ENCODE peak calls at places on chromosomes 11 and 22, in ten cellular contexts. T is MM.1S; Z is pancreas; W is CD4-positive, alpha-beta memory T cell; B is coronary artery; C is PC-3; Y is heart right ventricle; P is CD4-positive, alpha-beta T cell; Q is GM23338; S is OCI-LY7. V is an unnamed sample.

GRCh38 chr11:72773291-72773690 is 20.6 kb downstream of the STARD10 start:
- DNase-seq in T (no peak), Z (peak), W (no peak), B (no peak), C (peak), Y (no peak), P (no peak), Q (no peak), S (no peak), V (peak)

GRCh38 chr11:69680688-69681087 is 5.5 kb upstream of the LTO1 start:
- DNase-seq in T (no peak), Z (no peak), W (no peak), B (no peak), C (no peak), Y (no peak), P (no peak), Q (no peak), S (no peak), V (no peak)

GRCh38 chr11:76612226-76612625 is 58.3 kb downstream of the LRRC32 start:
- DNase-seq in T (no peak), Z (no peak), W (no peak), B (peak), C (no peak), Y (no peak), P (no peak), Q (no peak), S (no peak), V (no peak)

GRCh38 chr11:33515347-33515746 is 185.3 kb downstream of the C11orf91 start:
- DNase-seq in T (no peak), Z (no peak), W (no peak), B (no peak), C (no peak), Y (no peak), P (no peak), Q (no peak), S (peak), V (no peak)

GRCh38 chr22:17578129-17578754 is 14.9 kb downstream of the SLC25A18 start:
- DNase-seq in T (no peak), Z (peak), W (no peak), B (no peak), C (peak), Y (peak), P (no peak), Q (no peak), S (no peak), V (no peak)

GRCh38 chr11:27397619-27398412 is 34.8 kb upstream of the CCDC34 start:
- DNase-seq in T (no peak), Z (no peak), W (no peak), B (no peak), C (no peak), Y (no peak), P (no peak), Q (no peak), S (no peak), V (no peak)

GRCh38 chr22:21928048-21928447 is 24.6 kb downstream of the PPM1F start:
- DNase-seq in T (no peak), Z (no peak), W (no peak), B (no peak), C (no peak), Y (no peak), P (no peak), Q (no peak), S (no peak), V (no peak)

GRCh38 chr11:119111361-119111925 is 4.3 kb downstream of the C2CD2L start:
- DNase-seq in T (no peak), Z (peak), W (no peak), B (no peak), C (no peak), Y (no peak), P (no peak), Q (no peak), S (no peak), V (no peak)

GRCh38 chr11:106076923-106077608 is at the start of gene KBTBD3:
- DNase-seq in T (peak), Z (peak), W (peak), B (peak), C (peak), Y (peak), P (peak), Q (peak), S (peak), V (peak)

GRCh38 chr11:106077609-106078517 is at the start of gene AASDHPPT:
- DNase-seq in T (no peak), Z (no peak), W (no peak), B (no peak), C (peak), Y (no peak), P (no peak), Q (peak), S (peak), V (no peak)

GRCh38 chr11:106086135-106086534 is 8.7 kb downstream of the AASDHPPT start:
- DNase-seq in T (no peak), Z (no peak), W (no peak), B (no peak), C (no peak), Y (no peak), P (no peak), Q (no peak), S (no peak), V (no peak)

GRCh38 chr11:106086850-106087249 is 9.4 kb downstream of the AASDHPPT start:
- DNase-seq in T (no peak), Z (no peak), W (no peak), B (no peak), C (no peak), Y (no peak), P (no peak), Q (no peak), S (no peak), V (no peak)

GRCh38 chr11:106082096-106082495 is 4.6 kb downstream of the AASDHPPT start:
- DNase-seq in T (no peak), Z (no peak), W (no peak), B (no peak), C (no peak), Y (no peak), P (no peak), Q (no peak), S (no peak), V (no peak)
- H3K27ac ChIP-seq in T (no peak), Z (no peak), W (no peak), B (no peak), C (no peak), Y (no peak), P (no peak), Q (no peak), S (no peak), V (no peak)

DNA sequence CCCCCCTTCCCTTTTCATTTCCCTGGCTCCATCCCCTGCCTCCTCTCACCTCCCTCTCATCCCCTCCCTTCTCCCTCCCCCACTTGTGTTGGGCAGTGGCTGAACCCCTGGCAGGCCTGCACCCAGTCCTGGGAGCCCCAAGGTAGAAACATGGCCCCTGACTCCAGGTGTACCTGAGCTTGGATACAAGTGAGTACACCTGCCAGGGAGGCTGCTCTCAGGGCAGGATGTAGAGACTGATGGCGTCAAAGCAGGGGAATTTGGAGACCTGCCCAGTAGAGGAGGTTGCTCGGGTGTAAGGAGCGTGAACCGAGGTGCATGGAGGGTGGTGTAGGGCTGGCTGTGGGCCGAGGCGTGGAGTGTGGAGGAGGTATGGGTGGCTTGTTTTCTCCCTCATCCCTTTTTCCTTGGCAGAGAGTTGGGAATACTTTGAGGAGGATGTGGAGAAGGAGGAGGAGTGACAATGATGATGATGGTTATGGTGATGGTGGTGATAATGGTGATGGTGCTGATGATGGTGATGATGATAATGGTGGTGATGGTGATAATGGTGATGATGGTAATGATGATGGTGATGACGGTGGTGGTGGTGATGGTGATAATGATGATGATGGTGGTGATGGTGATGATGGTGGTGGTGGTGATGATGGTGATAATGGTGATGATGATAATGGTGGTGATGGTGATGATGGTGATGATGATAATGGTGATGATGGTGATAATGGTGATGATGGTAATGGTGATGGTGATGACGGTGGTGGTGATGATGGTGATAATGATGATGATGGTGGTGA is 12.3 kb downstream of the MRGPRG start:
- DNase-seq in T (no peak), Z (no peak), W (no peak), B (no peak), C (no peak), Y (no peak), P (no peak), Q (no peak), S (no peak), V (no peak)
- H3K27ac ChIP-seq in T (no peak), Z (no peak), W (no peak), B (no peak), C (no peak), Y (no peak), P (no peak), Q (no peak), S (no peak), V (no peak)

GRCh38 chr11:66020618-66021357 is 5.5 kb downstream of the CATSPER1 start:
- DNase-seq in T (no peak), Z (no peak), W (no peak), B (no peak), C (peak), Y (no peak), P (no peak), Q (no peak), S (no peak), V (no peak)
- H3K27ac ChIP-seq in T (no peak), Z (no peak), W (no peak), B (no peak), C (no peak), Y (no peak), P (no peak), Q (no peak), S (no peak), V (no peak)

GRCh38 chr11:130831506-130832385 is 84.5 kb downstream of the SNX19 start:
- DNase-seq in T (peak), Z (no peak), W (no peak), B (no peak), C (peak), Y (no peak), P (no peak), Q (peak), S (no peak), V (no peak)

GRCh38 chr11:130830563-130830950 is 85.7 kb downstream of the SNX19 start:
- DNase-seq in T (no peak), Z (no peak), W (no peak), B (no peak), C (no peak), Y (no peak), P (no peak), Q (no peak), S (no peak), V (no peak)

GRCh38 chr11:130837194-130837593 is 79.1 kb downstream of the SNX19 start:
- DNase-seq in T (no peak), Z (no peak), W (no peak), B (no peak), C (no peak), Y (no peak), P (no peak), Q (no peak), S (no peak), V (no peak)

GRCh38 chr11:130832571-130833432 is 83.5 kb downstream of the SNX19 start:
- DNase-seq in T (peak), Z (no peak), W (no peak), B (no peak), C (no peak), Y (no peak), P (no peak), Q (no peak), S (no peak), V (no peak)

DNA sequence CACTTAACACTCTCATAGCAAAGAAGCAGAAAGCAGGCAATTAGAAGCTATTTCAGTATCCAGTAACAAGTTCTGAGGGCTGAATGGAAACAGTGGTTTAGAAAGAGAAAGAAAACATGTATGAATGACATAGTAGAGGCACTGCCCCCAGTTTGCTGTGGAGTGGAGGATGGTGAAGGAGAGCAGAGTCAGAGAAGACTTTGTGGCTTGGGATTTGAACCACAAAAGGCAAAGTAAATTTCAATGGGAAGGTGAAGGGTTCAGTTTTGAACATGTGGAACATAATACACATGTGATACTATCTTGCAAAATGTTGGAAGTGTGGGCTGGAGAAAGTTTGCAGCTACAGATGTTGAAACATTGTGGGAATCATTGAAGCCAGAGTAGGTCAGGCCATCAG is 81.4 kb downstream of the SNX19 start:
- DNase-seq in T (peak), Z (no peak), W (no peak), B (no peak), C (no peak), Y (no peak), P (no peak), Q (no peak), S (no peak), V (no peak)
- H3K27ac ChIP-seq in T (peak), Z (no peak), W (no peak), B (no peak), C (no peak), Y (no peak), P (no peak), Q (no peak), S (no peak), V (no peak)

V was measured in epithelial cell of prostate.